ENCODE peak calls at places on chromosome 9, in ten cellular contexts. H is activated naive CD4-positive, alpha-beta T cell; J is activated CD8-positive, alpha-beta memory T cell treated with anti-CD3 and anti-CD28 coated beads for 1 hour; S is NCI-H1105 treated with DMSO at 0.1 percent for 48 hours; R is Peyer's patch; A is NCI-H345; K is H54; C is EL; Q is amniotic stem cell; N is cardiac muscle cell. X is an unnamed sample.

GRCh38 chr9:22731786-22732185 is 285.2 kb downstream of the DMRTA1 start:
- DNase-seq in S (no peak), J (no peak), N (no peak), A (no peak), Q (no peak), K (no peak), H (no peak), C (no peak), R (no peak), X (no peak)

GRCh38 chr9:99103054-99103453 is 1.9 kb upstream of the TGFBR1 start:
- DNase-seq in Q (no peak), K (no peak), H (no peak), A (no peak), S (no peak), J (no peak), R (no peak), C (no peak), N (no peak), X (no peak)

GRCh38 chr9:93257808-93258331 is 73.9 kb downstream of the WNK2 start:
- DNase-seq in H (no peak), A (no peak), N (no peak), R (peak), C (no peak), Q (no peak), K (no peak), J (no peak), S (no peak), X (peak)

GRCh38 chr9:89051421-89051820 is 60.2 kb downstream of the S1PR3 start:
- DNase-seq in R (no peak), Q (no peak), C (no peak), J (no peak), K (no peak), S (no peak), H (no peak), A (no peak), N (no peak), X (no peak)

GRCh38 chr9:112531666-112532282 is 45.1 kb downstream of the KIAA1958 start:
- DNase-seq in S (no peak), N (peak), K (no peak), H (no peak), A (no peak), R (no peak), C (peak), J (no peak), Q (no peak), X (no peak)

GRCh38 chr9:127776195-127776918 is 2.1 kb downstream of the SH2D3C start:
- DNase-seq in Q (no peak), A (no peak), R (peak), J (peak), N (peak), H (peak), C (no peak), S (no peak), K (no peak), X (no peak)

GRCh38 chr9:115202960-115203751 is 85.2 kb upstream of the TNC start:
- DNase-seq in K (no peak), N (no peak), S (no peak), C (peak), J (no peak), H (no peak), Q (peak), R (no peak), A (no peak), X (no peak)

GRCh38 chr9:70868661-70869652 is 252.5 kb downstream of the TRPM3 start:
- DNase-seq in A (no peak), R (no peak), J (no peak), Q (no peak), C (no peak), N (no peak), H (no peak), K (no peak), S (no peak), X (no peak)

GRCh38 chr9:114852050-114852594 is 46.3 kb upstream of the TNFSF15 start:
- DNase-seq in J (no peak), A (no peak), N (no peak), H (no peak), K (no peak), C (peak), Q (no peak), R (no peak), S (no peak), X (no peak)

GRCh38 chr9:129287595-129288305 is 109.7 kb upstream of the IER5L start:
- DNase-seq in C (no peak), R (no peak), N (peak), A (peak), J (no peak), S (no peak), K (no peak), Q (no peak), H (no peak), X (peak)

GRCh38 chr9:5446451-5447236 is 3.7 kb upstream of the CD274 start:
- DNase-seq in Q (no peak), J (no peak), C (peak), S (no peak), A (no peak), H (no peak), K (no peak), N (no peak), R (no peak), X (no peak)

GRCh38 chr9:33263936-33264472 is 504 bp downstream of the BAG1 start:
- DNase-seq in R (peak), J (no peak), N (peak), H (no peak), A (peak), C (peak), S (peak), K (no peak), Q (no peak), X (peak)